ENCODE peak calls at places on chromosomes 16 and 17, in four cellular contexts. One of them, this sample, is unnamed.

GRCh38 chr17:44901323-44901965 is 2.2 kb upstream of the EFTUD2 start:
- DNase-seq in activated T-helper 2 cell treated with anti-CD3 and anti-CD28 coated beads, Interferon-gamma antibody, Interleukin-2, Interleukin-4, amounts not matched to agents 10 μg/mL and 5 μg/mL and 100 μg/mL, durations not matched to agents 14 hours and 24 hours and 36 hours: no peak
- DNase-seq in iris pigment epithelial cell: peak
- DNase-seq in amniotic stem cell: peak
- DNase-seq in this sample: peak

GRCh38 chr16:952321-952720 is 18.5 kb downstream of the LMF1 start:
- DNase-seq in amniotic stem cell: no peak
- DNase-seq in iris pigment epithelial cell: no peak
- DNase-seq in activated T-helper 2 cell treated with anti-CD3 and anti-CD28 coated beads, Interferon-gamma antibody, Interleukin-2, Interleukin-4, amounts not matched to agents 10 μg/mL and 5 μg/mL and 100 μg/mL, durations not matched to agents 14 hours and 24 hours and 36 hours: no peak
- DNase-seq in this sample: no peak

GRCh38 chr16:28110479-28110878 is 47.0 kb upstream of the GSG1L start:
- DNase-seq in amniotic stem cell: no peak
- DNase-seq in iris pigment epithelial cell: no peak
- DNase-seq in activated T-helper 2 cell treated with anti-CD3 and anti-CD28 coated beads, Interferon-gamma antibody, Interleukin-2, Interleukin-4, amounts not matched to agents 10 μg/mL and 5 μg/mL and 100 μg/mL, durations not matched to agents 14 hours and 24 hours and 36 hours: no peak
- DNase-seq in this sample: peak

GRCh38 chr17:20116683-20117309 is 107.6 kb downstream of the SPECC1 start:
- DNase-seq in iris pigment epithelial cell: peak
- DNase-seq in amniotic stem cell: peak
- DNase-seq in activated T-helper 2 cell treated with anti-CD3 and anti-CD28 coated beads, Interferon-gamma antibody, Interleukin-2, Interleukin-4, amounts not matched to agents 10 μg/mL and 5 μg/mL and 100 μg/mL, durations not matched to agents 14 hours and 24 hours and 36 hours: peak
- DNase-seq in this sample: peak

GRCh38 chr16:2744711-2745110 is 7.7 kb upstream of the SRRM2 start:
- DNase-seq in iris pigment epithelial cell: no peak
- DNase-seq in activated T-helper 2 cell treated with anti-CD3 and anti-CD28 coated beads, Interferon-gamma antibody, Interleukin-2, Interleukin-4, amounts not matched to agents 10 μg/mL and 5 μg/mL and 100 μg/mL, durations not matched to agents 14 hours and 24 hours and 36 hours: no peak
- DNase-seq in amniotic stem cell: no peak
- DNase-seq in this sample: no peak

GRCh38 chr16:29994613-29995329 is 646 bp downstream of the HIRIP3 start:
- DNase-seq in iris pigment epithelial cell: peak
- DNase-seq in activated T-helper 2 cell treated with anti-CD3 and anti-CD28 coated beads, Interferon-gamma antibody, Interleukin-2, Interleukin-4, amounts not matched to agents 10 μg/mL and 5 μg/mL and 100 μg/mL, durations not matched to agents 14 hours and 24 hours and 36 hours: no peak
- DNase-seq in amniotic stem cell: no peak
- DNase-seq in this sample: peak

GRCh38 chr17:40582328-40582901 is 17.1 kb upstream of the CCR7 start:
- DNase-seq in amniotic stem cell: no peak
- DNase-seq in iris pigment epithelial cell: no peak
- DNase-seq in activated T-helper 2 cell treated with anti-CD3 and anti-CD28 coated beads, Interferon-gamma antibody, Interleukin-2, Interleukin-4, amounts not matched to agents 10 μg/mL and 5 μg/mL and 100 μg/mL, durations not matched to agents 14 hours and 24 hours and 36 hours: peak
- DNase-seq in this sample: no peak

GRCh38 chr17:80929449-80929848 is 62.2 kb upstream of the CHMP6 start:
- DNase-seq in activated T-helper 2 cell treated with anti-CD3 and anti-CD28 coated beads, Interferon-gamma antibody, Interleukin-2, Interleukin-4, amounts not matched to agents 10 μg/mL and 5 μg/mL and 100 μg/mL, durations not matched to agents 14 hours and 24 hours and 36 hours: no peak
- DNase-seq in iris pigment epithelial cell: no peak
- DNase-seq in amniotic stem cell: no peak
- DNase-seq in this sample: no peak

GRCh38 chr17:31696184-31696602 is 162.9 kb downstream of the COPRS start:
- DNase-seq in activated T-helper 2 cell treated with anti-CD3 and anti-CD28 coated beads, Interferon-gamma antibody, Interleukin-2, Interleukin-4, amounts not matched to agents 10 μg/mL and 5 μg/mL and 100 μg/mL, durations not matched to agents 14 hours and 24 hours and 36 hours: no peak
- DNase-seq in iris pigment epithelial cell: peak
- DNase-seq in amniotic stem cell: peak
- DNase-seq in this sample: peak

GRCh38 chr17:71032746-71033273 is 863.5 kb downstream of the KCNJ2 start:
- DNase-seq in iris pigment epithelial cell: no peak
- DNase-seq in amniotic stem cell: no peak
- DNase-seq in activated T-helper 2 cell treated with anti-CD3 and anti-CD28 coated beads, Interferon-gamma antibody, Interleukin-2, Interleukin-4, amounts not matched to agents 10 μg/mL and 5 μg/mL and 100 μg/mL, durations not matched to agents 14 hours and 24 hours and 36 hours: no peak
- DNase-seq in this sample: no peak

GRCh38 chr17:79985951-79986391 is 49.7 kb downstream of the TBC1D16 start:
- DNase-seq in activated T-helper 2 cell treated with anti-CD3 and anti-CD28 coated beads, Interferon-gamma antibody, Interleukin-2, Interleukin-4, amounts not matched to agents 10 μg/mL and 5 μg/mL and 100 μg/mL, durations not matched to agents 14 hours and 24 hours and 36 hours: no peak
- DNase-seq in amniotic stem cell: no peak
- DNase-seq in iris pigment epithelial cell: no peak
- DNase-seq in this sample: peak

GRCh38 chr17:29933379-29933778 is 3.4 kb upstream of the SSH2 start:
- DNase-seq in activated T-helper 2 cell treated with anti-CD3 and anti-CD28 coated beads, Interferon-gamma antibody, Interleukin-2, Interleukin-4, amounts not matched to agents 10 μg/mL and 5 μg/mL and 100 μg/mL, durations not matched to agents 14 hours and 24 hours and 36 hours: no peak
- DNase-seq in iris pigment epithelial cell: peak
- DNase-seq in amniotic stem cell: no peak
- DNase-seq in this sample: peak

GRCh38 chr16:54289242-54290051 is 2.9 kb upstream of the IRX3 start:
- DNase-seq in activated T-helper 2 cell treated with anti-CD3 and anti-CD28 coated beads, Interferon-gamma antibody, Interleukin-2, Interleukin-4, amounts not matched to agents 10 μg/mL and 5 μg/mL and 100 μg/mL, durations not matched to agents 14 hours and 24 hours and 36 hours: no peak
- DNase-seq in iris pigment epithelial cell: peak
- DNase-seq in amniotic stem cell: no peak
- DNase-seq in this sample: no peak

GRCh38 chr17:55266958-55267688 is 2.4 kb downstream of the HLF start:
- DNase-seq in amniotic stem cell: no peak
- DNase-seq in iris pigment epithelial cell: no peak
- DNase-seq in activated T-helper 2 cell treated with anti-CD3 and anti-CD28 coated beads, Interferon-gamma antibody, Interleukin-2, Interleukin-4, amounts not matched to agents 10 μg/mL and 5 μg/mL and 100 μg/mL, durations not matched to agents 14 hours and 24 hours and 36 hours: no peak
- DNase-seq in this sample: no peak

GRCh38 chr17:9367186-9367585 is 208.4 kb downstream of the STX8 start:
- DNase-seq in iris pigment epithelial cell: no peak
- DNase-seq in activated T-helper 2 cell treated with anti-CD3 and anti-CD28 coated beads, Interferon-gamma antibody, Interleukin-2, Interleukin-4, amounts not matched to agents 10 μg/mL and 5 μg/mL and 100 μg/mL, durations not matched to agents 14 hours and 24 hours and 36 hours: no peak
- DNase-seq in amniotic stem cell: no peak
- DNase-seq in this sample: no peak

GRCh38 chr17:5864910-5865657 is 205.1 kb upstream of the WSCD1 start:
- DNase-seq in iris pigment epithelial cell: no peak
- DNase-seq in amniotic stem cell: no peak
- DNase-seq in activated T-helper 2 cell treated with anti-CD3 and anti-CD28 coated beads, Interferon-gamma antibody, Interleukin-2, Interleukin-4, amounts not matched to agents 10 μg/mL and 5 μg/mL and 100 μg/mL, durations not matched to agents 14 hours and 24 hours and 36 hours: no peak
- DNase-seq in this sample: no peak

GRCh38 chr17:69637399-69638165 is 223.1 kb downstream of the MAP2K6 start:
- DNase-seq in amniotic stem cell: peak
- DNase-seq in iris pigment epithelial cell: peak
- DNase-seq in activated T-helper 2 cell treated with anti-CD3 and anti-CD28 coated beads, Interferon-gamma antibody, Interleukin-2, Interleukin-4, amounts not matched to agents 10 μg/mL and 5 μg/mL and 100 μg/mL, durations not matched to agents 14 hours and 24 hours and 36 hours: no peak
- DNase-seq in this sample: peak

GRCh38 chr16:10039220-10040096 is 142.8 kb downstream of the GRIN2A start:
- DNase-seq in iris pigment epithelial cell: no peak
- DNase-seq in activated T-helper 2 cell treated with anti-CD3 and anti-CD28 coated beads, Interferon-gamma antibody, Interleukin-2, Interleukin-4, amounts not matched to agents 10 μg/mL and 5 μg/mL and 100 μg/mL, durations not matched to agents 14 hours and 24 hours and 36 hours: no peak
- DNase-seq in amniotic stem cell: no peak
- DNase-seq in this sample: peak

GRCh38 chr17:37024181-37024637 is 75.5 kb downstream of the AATF start:
- DNase-seq in iris pigment epithelial cell: peak
- DNase-seq in amniotic stem cell: no peak
- DNase-seq in activated T-helper 2 cell treated with anti-CD3 and anti-CD28 coated beads, Interferon-gamma antibody, Interleukin-2, Interleukin-4, amounts not matched to agents 10 μg/mL and 5 μg/mL and 100 μg/mL, durations not matched to agents 14 hours and 24 hours and 36 hours: no peak
- DNase-seq in this sample: no peak

GRCh38 chr17:38417210-38417951 is 10.9 kb upstream of the ARHGAP23 start:
- DNase-seq in iris pigment epithelial cell: no peak
- DNase-seq in activated T-helper 2 cell treated with anti-CD3 and anti-CD28 coated beads, Interferon-gamma antibody, Interleukin-2, Interleukin-4, amounts not matched to agents 10 μg/mL and 5 μg/mL and 100 μg/mL, durations not matched to agents 14 hours and 24 hours and 36 hours: no peak
- DNase-seq in amniotic stem cell: no peak
- DNase-seq in this sample: no peak

GRCh38 chr17:30278032-30278431 is 13.7 kb downstream of the BLMH start:
- DNase-seq in amniotic stem cell: no peak
- DNase-seq in iris pigment epithelial cell: peak
- DNase-seq in activated T-helper 2 cell treated with anti-CD3 and anti-CD28 coated beads, Interferon-gamma antibody, Interleukin-2, Interleukin-4, amounts not matched to agents 10 μg/mL and 5 μg/mL and 100 μg/mL, durations not matched to agents 14 hours and 24 hours and 36 hours: no peak
- DNase-seq in this sample: peak